ENCODE peak calls at places on chromosomes 13 and 19, in five cellular contexts. Q is mucosa of descending colon, U is body of pancreas, R is stomach, P is fibroblast of lung. I is an unnamed sample.

GRCh38 chr13:40146063-40146462 is 490.6 kb downstream of the COG6 start:
- DNase-seq in Q (no peak), U (no peak), R (no peak), P (no peak), I (no peak)

GRCh38 chr13:45138282-45138681 is 18.0 kb downstream of the GTF2F2 start:
- DNase-seq in Q (no peak), U (no peak), R (no peak), P (peak), I (no peak)

GRCh38 chr13:80048802-80049201 is 292.1 kb downstream of the SPRY2 start:
- DNase-seq in Q (peak), U (peak), R (peak), P (peak), I (peak)

GRCh38 chr13:28475916-28476725 is 18.8 kb downstream of the FLT1 start:
- DNase-seq in Q (no peak), U (no peak), R (no peak), P (peak), I (peak)

GRCh38 chr19:54317108-54317964 is 4.4 kb upstream of the LILRA5 start:
- DNase-seq in Q (no peak), U (no peak), R (no peak), P (no peak), I (no peak)

GRCh38 chr13:40672310-40673060 is 6.0 kb upstream of the FOXO1 start:
- DNase-seq in Q (no peak), U (peak), R (no peak), P (peak), I (peak)

GRCh38 chr19:40502647-40503046 is 35.8 kb downstream of the SPTBN4 start:
- DNase-seq in Q (no peak), U (peak), R (peak), P (no peak), I (no peak)

GRCh38 chr13:74200081-74200480 is 65.9 kb upstream of the KLF12 start:
- DNase-seq in Q (no peak), U (no peak), R (no peak), P (peak), I (no peak)

GRCh38 chr19:15173746-15174404 is 26.9 kb downstream of the NOTCH3 start:
- DNase-seq in Q (no peak), U (no peak), R (no peak), P (no peak), I (no peak)

GRCh38 chr13:113971471-113972231 is 2.2 kb downstream of the C13orf46 start:
- DNase-seq in Q (peak), U (peak), R (no peak), P (no peak), I (no peak)

GRCh38 chr19:33727331-33728028 is 69.2 kb upstream of the KCTD15 start:
- DNase-seq in Q (no peak), U (peak), R (no peak), P (no peak), I (no peak)

GRCh38 chr13:100510208-100510997 is 78.2 kb downstream of the GGACT start:
- DNase-seq in Q (no peak), U (no peak), R (no peak), P (no peak), I (no peak)

GRCh38 chr13:110400786-110401533 is 93.9 kb downstream of the COL4A2 start:
- DNase-seq in Q (no peak), U (no peak), R (no peak), P (peak), I (no peak)

GRCh38 chr13:68697551-68697950 is 1410.1 kb upstream of the ATXN8OS start:
- DNase-seq in Q (no peak), U (no peak), R (no peak), P (peak), I (no peak)

GRCh38 chr13:49213997-49214916 is 5.9 kb upstream of the MLNR start:
- DNase-seq in Q (no peak), U (no peak), R (no peak), P (no peak), I (no peak)

GRCh38 chr19:44570984-44571684 is 41.7 kb upstream of the CEACAM20 start:
- DNase-seq in Q (no peak), U (peak), R (peak), P (peak), I (peak)

GRCh38 chr13:40387775-40388174 is 278.7 kb downstream of the FOXO1 start:
- DNase-seq in Q (no peak), U (no peak), R (no peak), P (no peak), I (no peak)

GRCh38 chr19:53945441-53945840 is 17.3 kb upstream of the CACNG8 start:
- DNase-seq in Q (no peak), U (no peak), R (no peak), P (peak), I (no peak)

GRCh38 chr13:102993348-102993747 is 72.9 kb downstream of the SLC10A2 start:
- DNase-seq in Q (no peak), U (no peak), R (no peak), P (no peak), I (no peak)

GRCh38 chr19:46725036-46725820 is 8.3 kb upstream of the PRKD2 start:
- DNase-seq in Q (peak), U (no peak), R (no peak), P (no peak), I (no peak)

GRCh38 chr19:54352546-54352945 is 12.2 kb downstream of the LAIR1 start:
- DNase-seq in Q (no peak), U (no peak), R (no peak), P (no peak), I (no peak)

GRCh38 chr13:98278068-98278619 is 101.1 kb upstream of the RNF113B start:
- DNase-seq in Q (no peak), U (no peak), R (no peak), P (no peak), I (no peak)

GRCh38 chr19:3123088-3123721 is 12.6 kb upstream of the GNA15 start:
- DNase-seq in Q (peak), U (peak), R (no peak), P (no peak), I (no peak)
- TF ChIP-seq CTCF in Q (no peak), U (no peak), R (no peak), P (no peak), I (no peak)

DNA sequence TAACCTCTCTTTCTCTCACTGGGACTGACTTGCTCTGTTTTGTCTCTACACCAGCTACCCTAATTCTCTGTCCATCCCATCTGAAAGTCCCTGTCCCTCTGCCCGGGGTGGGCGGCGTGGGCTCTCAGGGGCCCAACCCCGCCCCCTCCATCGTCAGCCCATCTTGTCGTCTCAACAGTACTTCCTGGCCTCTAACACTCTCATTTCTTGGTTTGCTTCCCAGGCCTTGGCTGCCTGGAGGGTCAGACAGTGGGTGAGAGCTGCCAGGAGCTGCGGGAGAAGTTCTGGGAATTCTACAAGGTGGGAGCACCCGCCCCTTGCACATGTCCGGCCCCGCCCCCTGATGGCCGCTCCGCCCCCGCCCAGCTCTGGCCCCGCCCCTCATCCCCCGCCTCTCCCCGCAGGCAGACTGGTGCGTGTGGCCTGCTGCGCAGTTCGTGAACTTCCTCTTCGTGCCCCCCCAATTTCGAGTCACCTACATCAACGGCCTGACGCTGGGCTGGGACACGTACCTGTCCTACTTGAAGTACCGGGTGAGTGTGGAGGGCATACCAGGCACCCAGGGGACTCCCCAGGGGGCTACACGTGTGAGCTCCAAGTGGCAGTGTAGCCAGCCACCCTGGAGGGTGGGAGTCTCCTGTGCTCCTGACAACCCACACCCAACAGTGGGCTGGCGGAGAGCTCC is 1.7 kb downstream of the MPV17L2 start:
- DNase-seq in Q (peak), U (peak), R (no peak), P (peak), I (peak)
- H3K4me3 ChIP-seq in Q (no peak), U (no peak), R (peak), P (peak), I (peak)

DNA sequence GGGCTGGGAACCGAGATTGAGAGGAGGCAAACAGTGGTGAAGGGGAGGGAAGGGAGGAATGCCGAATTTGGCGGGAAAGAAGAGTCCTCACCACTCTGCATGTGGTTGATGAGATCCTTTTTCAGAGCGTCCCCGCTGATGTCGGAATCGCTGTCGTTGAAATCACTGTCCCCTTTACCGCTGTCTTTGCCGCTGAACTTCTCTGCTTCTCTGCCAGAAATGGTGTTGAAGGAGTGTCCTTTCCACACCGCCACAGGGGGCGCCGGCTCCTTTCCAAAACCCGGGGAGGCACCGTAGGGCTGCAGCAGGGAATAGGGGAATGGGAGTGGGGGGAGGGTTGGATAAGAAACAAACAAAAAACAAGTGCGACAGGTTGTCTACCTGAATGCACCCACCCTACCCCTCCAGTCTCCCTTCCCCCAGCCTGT is 3.1 kb downstream of the PCDH8 start:
- DNase-seq in Q (no peak), U (no peak), R (no peak), P (no peak), I (no peak)
- TF ChIP-seq CTCF in Q (no peak), U (no peak), R (no peak), P (no peak), I (no peak)

GRCh38 chr13:23966221-23966690 is 69.0 kb upstream of the C1QTNF9B start:
- DNase-seq in Q (no peak), U (no peak), R (no peak), P (no peak), I (no peak)
- H3K4me3 ChIP-seq in Q (no peak), U (no peak), R (peak), P (peak), I (no peak)

GRCh38 chr13:83940742-83941141 is 58.5 kb upstream of the SLITRK1 start:
- DNase-seq in Q (no peak), U (no peak), R (no peak), P (peak), I (no peak)

GRCh38 chr13:83941669-83942335 is 59.5 kb upstream of the SLITRK1 start:
- DNase-seq in Q (no peak), U (no peak), R (no peak), P (peak), I (no peak)

GRCh38 chr13:83943530-83944279 is 61.4 kb upstream of the SLITRK1 start:
- DNase-seq in Q (no peak), U (peak), R (no peak), P (no peak), I (no peak)
- TF ChIP-seq CTCF in Q (no peak), U (peak), R (no peak), P (no peak), I (no peak)

GRCh38 chr19:7196721-7197168 is 97.5 kb downstream of the INSR start:
- DNase-seq in Q (no peak), U (peak), R (no peak), P (no peak), I (no peak)
- H3K4me3 ChIP-seq in Q (no peak), U (no peak), R (peak), P (peak), I (peak)

GRCh38 chr19:39164289-39164688 is 32.5 kb upstream of the NCCRP1 start:
- DNase-seq in Q (no peak), U (no peak), R (no peak), P (no peak), I (no peak)

GRCh38 chr19:39166571-39167391 is 30.0 kb upstream of the NCCRP1 start:
- DNase-seq in Q (peak), U (peak), R (peak), P (no peak), I (no peak)

GRCh38 chr19:39167461-39168257 is 29.1 kb upstream of the NCCRP1 start:
- DNase-seq in Q (peak), U (peak), R (peak), P (no peak), I (no peak)

GRCh38 chr19:39163621-39164020 is 33.1 kb upstream of the NCCRP1 start:
- DNase-seq in Q (no peak), U (peak), R (no peak), P (no peak), I (no peak)

GRCh38 chr19:39165857-39166256 is 30.9 kb upstream of the NCCRP1 start:
- DNase-seq in Q (no peak), U (no peak), R (no peak), P (no peak), I (no peak)
- TF ChIP-seq CTCF in Q (no peak), U (no peak), R (no peak), P (no peak), I (no peak)

GRCh38 chr19:42122691-42123607 is 9.3 kb downstream of the POU2F2 start:
- DNase-seq in Q (no peak), U (no peak), R (no peak), P (no peak), I (no peak)
- H3K4me3 ChIP-seq in Q (no peak), U (no peak), R (peak), P (no peak), I (no peak)

I was measured in astrocyte of the cerebellum.